ENCODE peak calls at places on chromosomes 2 and 18, in five cellular contexts. V is activated naive CD8-positive, alpha-beta T cell treated with anti-CD3 and anti-CD28 coated beads, Interleukin-2, amount 50 U/mL, for 16 hours; C is foreskin keratinocyte; M is right atrium auricular region; I is non-pigmented ciliary epithelial cell. A is an unnamed sample.

GRCh38 chr2:171592026-171592555 is 69.8 kb downstream of the CYBRD1 start:
- DNase-seq in M (no peak), C (no peak), V (no peak), I (no peak), A (no peak)

GRCh38 chr18:74898965-74899364 is 301.3 kb downstream of the ZNF407 start:
- DNase-seq in V (no peak), C (no peak), M (no peak), I (peak; percentile 51), A (peak; percentile 70)

GRCh38 chr2:59622599-59623308 is 930.7 kb downstream of the BCL11A start:
- DNase-seq in C (no peak), V (no peak), I (no peak), M (no peak), A (no peak)

GRCh38 chr2:150125188-150125587 is 362.3 kb downstream of the RND3 start:
- DNase-seq in M (no peak), V (no peak), C (no peak), I (no peak), A (no peak)

GRCh38 chr2:112765251-112765650 is 842 bp upstream of the CKAP2L start:
- DNase-seq in C (no peak), M (no peak), V (no peak), I (no peak), A (no peak)

GRCh38 chr18:9870431-9871023 is 15.2 kb upstream of the TXNDC2 start:
- DNase-seq in V (no peak), I (no peak), C (no peak), M (no peak), A (no peak)

GRCh38 chr2:109225170-109225775 is 96.3 kb downstream of the SH3RF3 start:
- DNase-seq in I (no peak), C (no peak), M (peak; percentile 36), V (no peak), A (no peak)

GRCh38 chr2:3805120-3805519 is 101.7 kb downstream of the DCDC2C start:
- DNase-seq in I (no peak), C (no peak), V (no peak), M (no peak), A (peak; percentile 23)

GRCh38 chr18:6289454-6290242 is 125.1 kb downstream of the L3MBTL4 start:
- DNase-seq in M (no peak), C (no peak), I (no peak), V (no peak), A (no peak)

A was measured in epithelial cell of esophagus.